ENCODE peak calls at places on chromosomes 6 and 20, in nine cellular contexts. One of them, this sample, is unnamed.

GRCh38 chr20:4585758-4586157 is 136.0 kb upstream of the PRND start:
- DNase-seq in GM04503: no peak
- DNase-seq in H4: no peak
- DNase-seq in T follicular helper cell: no peak
- DNase-seq in fibroblast of pulmonary artery: no peak
- DNase-seq in RCC 7860: no peak
- DNase-seq in NCI-H2081: no peak
- DNase-seq in fibroblast of villous mesenchyme: no peak
- DNase-seq in A673: no peak
- DNase-seq in this sample: no peak

GRCh38 chr20:9590189-9590588 is 75.8 kb downstream of the LAMP5 start:
- DNase-seq in GM04503: no peak
- DNase-seq in A673: no peak
- DNase-seq in RCC 7860: no peak
- DNase-seq in T follicular helper cell: no peak
- DNase-seq in NCI-H2081: peak; percentile 56
- DNase-seq in fibroblast of villous mesenchyme: peak; percentile 45
- DNase-seq in fibroblast of pulmonary artery: peak; percentile 1
- DNase-seq in H4: peak; percentile 75
- DNase-seq in this sample: no peak

GRCh38 chr6:44558315-44559227 is 171.1 kb downstream of the CDC5L start:
- DNase-seq in RCC 7860: no peak
- DNase-seq in fibroblast of pulmonary artery: peak; percentile 44
- DNase-seq in A673: no peak
- DNase-seq in NCI-H2081: no peak
- DNase-seq in fibroblast of villous mesenchyme: no peak
- DNase-seq in GM04503: no peak
- DNase-seq in T follicular helper cell: no peak
- DNase-seq in H4: no peak
- DNase-seq in this sample: no peak

GRCh38 chr20:46572181-46572580 is 21.7 kb upstream of the OCSTAMP start:
- DNase-seq in fibroblast of pulmonary artery: no peak
- DNase-seq in T follicular helper cell: no peak
- DNase-seq in RCC 7860: no peak
- DNase-seq in H4: no peak
- DNase-seq in NCI-H2081: no peak
- DNase-seq in fibroblast of villous mesenchyme: no peak
- DNase-seq in A673: no peak
- DNase-seq in GM04503: no peak
- DNase-seq in this sample: no peak

GRCh38 chr6:168129292-168130167 is 50.5 kb upstream of the FRMD1 start:
- DNase-seq in fibroblast of pulmonary artery: no peak
- DNase-seq in A673: no peak
- DNase-seq in GM04503: no peak
- DNase-seq in H4: no peak
- DNase-seq in fibroblast of villous mesenchyme: no peak
- DNase-seq in T follicular helper cell: no peak
- DNase-seq in NCI-H2081: no peak
- DNase-seq in RCC 7860: no peak
- DNase-seq in this sample: no peak

GRCh38 chr20:63126876-63127699 is 88.8 kb downstream of the YTHDF1 start:
- DNase-seq in fibroblast of pulmonary artery: no peak
- DNase-seq in H4: no peak
- DNase-seq in T follicular helper cell: no peak
- DNase-seq in A673: no peak
- DNase-seq in GM04503: no peak
- DNase-seq in fibroblast of villous mesenchyme: no peak
- DNase-seq in NCI-H2081: no peak
- DNase-seq in RCC 7860: no peak
- DNase-seq in this sample: no peak

GRCh38 chr6:168372871-168373270 is 53.3 kb upstream of the DACT2 start:
- DNase-seq in A673: no peak
- DNase-seq in fibroblast of villous mesenchyme: no peak
- DNase-seq in T follicular helper cell: no peak
- DNase-seq in NCI-H2081: peak; percentile 83
- DNase-seq in RCC 7860: no peak
- DNase-seq in fibroblast of pulmonary artery: no peak
- DNase-seq in H4: no peak
- DNase-seq in GM04503: no peak
- DNase-seq in this sample: no peak

GRCh38 chr20:10864076-10864672 is 190.4 kb upstream of the JAG1 start:
- DNase-seq in fibroblast of pulmonary artery: peak; percentile 51
- DNase-seq in T follicular helper cell: no peak
- DNase-seq in NCI-H2081: no peak
- DNase-seq in A673: peak; percentile 4
- DNase-seq in fibroblast of villous mesenchyme: no peak
- DNase-seq in RCC 7860: peak; percentile 53
- DNase-seq in GM04503: peak; percentile 3
- DNase-seq in H4: peak; percentile 9
- DNase-seq in this sample: no peak

GRCh38 chr6:170172825-170173231 is 118.0 kb downstream of the DLL1 start:
- DNase-seq in H4: no peak
- DNase-seq in T follicular helper cell: no peak
- DNase-seq in NCI-H2081: no peak
- DNase-seq in fibroblast of pulmonary artery: no peak
- DNase-seq in GM04503: no peak
- DNase-seq in A673: no peak
- DNase-seq in fibroblast of villous mesenchyme: no peak
- DNase-seq in RCC 7860: no peak
- DNase-seq in this sample: no peak

GRCh38 chr20:42270539-42270938 is 652.4 kb upstream of the CHD6 start:
- DNase-seq in fibroblast of villous mesenchyme: no peak
- DNase-seq in H4: no peak
- DNase-seq in fibroblast of pulmonary artery: no peak
- DNase-seq in RCC 7860: no peak
- DNase-seq in NCI-H2081: no peak
- DNase-seq in T follicular helper cell: no peak
- DNase-seq in GM04503: no peak
- DNase-seq in A673: no peak
- DNase-seq in this sample: no peak

GRCh38 chr20:57464642-57465211 is 60.2 kb downstream of the CTCFL start:
- DNase-seq in A673: peak; percentile 31
- DNase-seq in H4: peak; percentile 68
- DNase-seq in GM04503: no peak
- DNase-seq in NCI-H2081: no peak
- DNase-seq in fibroblast of villous mesenchyme: peak; percentile 41
- DNase-seq in T follicular helper cell: no peak
- DNase-seq in RCC 7860: no peak
- DNase-seq in fibroblast of pulmonary artery: peak; percentile 28
- DNase-seq in this sample: peak; percentile 16

GRCh38 chr20:51884561-51884960 is 82.2 kb upstream of the SALL4 start:
- DNase-seq in H4: no peak
- DNase-seq in T follicular helper cell: no peak
- DNase-seq in GM04503: no peak
- DNase-seq in NCI-H2081: no peak
- DNase-seq in fibroblast of villous mesenchyme: peak; percentile 28
- DNase-seq in A673: no peak
- DNase-seq in RCC 7860: no peak
- DNase-seq in fibroblast of pulmonary artery: peak; percentile 21
- DNase-seq in this sample: peak; percentile 69

This sample was measured in amniotic epithelial cell.